ENCODE peak calls at places on chromosomes 3 and 15, in ten cellular contexts. F is tibial nerve, Z is BJ, R is dorsolateral prefrontal cortex, N is heart right ventricle, G is psoas muscle, D is tibial artery, O is GM06990, P is kidney, U is HFFc6. A is an unnamed sample.

GRCh38 chr3:69354948-69355347 is 30.9 kb downstream of the FRMD4B start:
- DNase-seq in F (no peak), Z (no peak), R (no peak), N (no peak), G (no peak), D (no peak), O (no peak), P (no peak), U (no peak), A (no peak)

GRCh38 chr3:17747890-17748247 is 5.4 kb upstream of the TBC1D5 start:
- DNase-seq in F (no peak), Z (no peak), R (no peak), N (no peak), G (no peak), D (no peak), O (no peak), P (no peak), U (no peak), A (no peak)

GRCh38 chr3:14450506-14450905 is 48.1 kb downstream of the SLC6A6 start:
- DNase-seq in F (no peak), Z (no peak), R (no peak), N (no peak), G (no peak), D (no peak), O (no peak), P (no peak), U (no peak), A (no peak)

GRCh38 chr3:153221748-153222162 is 59.7 kb downstream of the RAP2B start:
- DNase-seq in F (peak), Z (peak), R (no peak), N (peak), G (peak), D (peak), O (peak), P (no peak), U (peak), A (no peak)

GRCh38 chr3:32436816-32437189 is 45.1 kb downstream of the CMTM7 start:
- DNase-seq in F (no peak), Z (no peak), R (no peak), N (no peak), G (no peak), D (no peak), O (no peak), P (no peak), U (no peak), A (no peak)

GRCh38 chr15:38074029-38074428 is 139.6 kb downstream of the TMCO5A start:
- DNase-seq in F (no peak), Z (no peak), R (no peak), N (no peak), G (no peak), D (no peak), O (no peak), P (no peak), U (no peak), A (no peak)

GRCh38 chr15:88700716-88701115 is 61.9 kb downstream of the ISG20 start:
- DNase-seq in F (no peak), Z (no peak), R (no peak), N (no peak), G (no peak), D (peak), O (no peak), P (no peak), U (no peak), A (no peak)

GRCh38 chr3:147383617-147384016 is 22.7 kb downstream of the ZIC4 start:
- DNase-seq in F (no peak), Z (no peak), R (no peak), N (no peak), G (no peak), D (no peak), O (no peak), P (no peak), U (no peak), A (no peak)

GRCh38 chr3:71345429-71346027 is 238.0 kb downstream of the FOXP1 start:
- DNase-seq in F (peak), Z (no peak), R (no peak), N (no peak), G (no peak), D (no peak), O (no peak), P (no peak), U (no peak), A (no peak)

GRCh38 chr15:90165157-90165556 is 36.0 kb upstream of the SEMA4B start:
- DNase-seq in F (no peak), Z (no peak), R (no peak), N (no peak), G (no peak), D (no peak), O (no peak), P (no peak), U (no peak), A (no peak)

GRCh38 chr3:101518421-101518871 is 5.4 kb upstream of the SENP7 start:
- DNase-seq in F (no peak), Z (no peak), R (no peak), N (no peak), G (no peak), D (no peak), O (peak), P (no peak), U (no peak), A (no peak)

GRCh38 chr3:161371441-161372320 is at the start of gene SPTSSB:
- DNase-seq in F (no peak), Z (no peak), R (peak), N (peak), G (peak), D (no peak), O (peak), P (peak), U (no peak), A (peak)

DNA sequence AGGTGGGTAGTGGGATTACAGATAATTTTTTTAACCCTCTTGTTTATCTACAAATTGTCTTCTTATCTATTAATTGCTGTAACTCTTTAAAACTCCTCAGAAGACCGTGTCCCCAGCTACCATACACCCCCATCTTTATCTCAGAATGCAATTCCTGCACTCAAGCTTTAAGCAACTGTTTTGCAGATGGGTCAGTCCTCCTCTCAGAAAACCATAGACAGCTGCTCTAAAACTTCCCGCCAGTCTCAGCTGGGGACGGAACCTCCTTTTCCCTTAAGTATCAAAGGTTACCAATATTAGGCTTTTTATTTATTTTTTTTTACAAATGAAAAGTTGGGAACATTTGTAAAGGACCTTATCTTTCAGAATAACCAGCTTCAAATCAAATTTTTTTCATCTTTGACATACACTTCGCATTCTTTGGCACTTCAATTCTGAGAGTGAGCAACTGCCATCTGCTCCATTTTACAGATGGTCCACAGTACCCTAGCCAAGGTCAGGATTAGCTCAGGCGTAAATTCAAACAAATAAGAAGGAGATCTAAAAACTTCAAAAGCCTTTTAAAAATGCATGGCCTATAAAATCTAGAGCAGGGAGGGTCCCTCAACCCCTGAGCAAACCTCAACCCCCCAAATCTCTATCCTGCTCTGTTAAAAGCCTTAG is 1.2 kb downstream of the GATM start:
- DNase-seq in F (no peak), Z (no peak), R (no peak), N (no peak), G (no peak), D (no peak), O (no peak), P (no peak), U (no peak), A (no peak)
- TF ChIP-seq CTCF in F (no peak), Z (no peak), R (no peak), N (no peak), G (no peak), D (no peak), O (no peak), P (no peak), U (no peak), A (no peak)

DNA sequence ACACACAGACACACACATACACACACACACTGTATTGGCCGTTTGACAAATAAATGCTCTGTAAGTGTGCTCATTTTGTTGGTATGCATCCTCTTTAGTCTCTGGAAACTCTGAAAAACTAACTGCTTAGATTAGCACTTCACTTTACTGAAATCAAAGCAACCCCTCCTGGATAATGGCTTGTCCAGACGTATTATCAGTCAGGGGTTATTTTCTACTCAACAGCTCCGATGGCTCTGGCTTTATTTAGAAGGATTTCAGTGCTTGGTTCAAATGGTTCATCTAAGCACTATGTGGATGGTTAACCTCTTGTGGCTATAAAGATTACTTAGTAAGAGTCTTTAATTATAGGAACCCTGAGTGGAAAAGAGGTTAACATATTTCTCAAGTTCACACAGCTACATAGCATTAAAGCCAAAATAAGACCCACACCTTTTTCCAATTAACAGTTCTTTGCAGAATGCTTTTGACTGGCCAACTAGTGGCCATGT is 516.1 kb upstream of the NAALADL2 start:
- DNase-seq in F (no peak), Z (no peak), R (no peak), N (no peak), G (no peak), D (no peak), O (no peak), P (no peak), U (peak), A (no peak)
- TF ChIP-seq CTCF in F (no peak), Z (no peak), R (no peak), N (no peak), G (no peak), D (no peak), O (no peak), P (no peak), U (peak), A (no peak)

GRCh38 chr3:46679681-46680080 is 13.8 kb downstream of the ALS2CL start:
- DNase-seq in F (no peak), Z (no peak), R (no peak), N (no peak), G (no peak), D (no peak), O (no peak), P (no peak), U (no peak), A (no peak)
- TF ChIP-seq CTCF in F (no peak), Z (no peak), R (no peak), N (no peak), G (no peak), D (no peak), O (no peak), P (no peak), U (no peak), A (no peak)

GRCh38 chr3:1269808-1270207 is 177.0 kb downstream of the CNTN6 start:
- DNase-seq in F (no peak), Z (no peak), R (no peak), N (no peak), G (no peak), D (no peak), O (no peak), P (no peak), U (no peak), A (no peak)

GRCh38 chr3:1272541-1273265 is 179.9 kb downstream of the CNTN6 start:
- DNase-seq in F (no peak), Z (no peak), R (no peak), N (no peak), G (no peak), D (no peak), O (no peak), P (no peak), U (no peak), A (no peak)

DNA sequence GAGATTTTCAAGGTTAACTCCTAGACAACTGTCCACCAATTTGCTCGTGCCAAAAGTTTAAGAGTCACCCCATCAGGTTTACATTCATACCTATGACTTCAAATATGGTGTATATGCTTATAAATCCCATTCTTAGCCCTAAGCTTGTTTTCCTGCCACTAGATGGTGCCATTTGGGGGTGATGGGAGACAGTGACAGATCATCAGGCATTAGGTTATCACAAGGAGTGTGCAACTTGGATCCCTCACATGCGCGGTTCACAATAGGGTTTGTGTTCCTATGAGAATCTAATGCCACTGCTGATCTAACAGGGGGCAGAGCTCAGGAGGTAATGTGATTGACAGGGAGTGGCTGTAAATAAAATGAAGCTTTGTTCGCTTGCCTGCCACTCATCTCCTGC is 182.7 kb downstream of the CNTN6 start:
- DNase-seq in F (peak), Z (no peak), R (no peak), N (no peak), G (no peak), D (no peak), O (no peak), P (no peak), U (no peak), A (peak)
- TF ChIP-seq CTCF in F (no peak), Z (no peak), R (peak), N (no peak), G (no peak), D (no peak), O (peak), P (peak), U (peak), A (peak)